ENCODE peak calls at places on chromosomes 13 and 19, in six cellular contexts. X, W, G, L, I and N are unnamed samples.

GRCh38 chr13:50810998-50811397 is 32.5 kb downstream of the DLEU7 start:
- DNase-seq in X (no peak), W (no peak), G (no peak), L (peak; percentile 85), I (no peak), N (peak; percentile 19)

GRCh38 chr19:16233081-16233776 is 35.5 kb downstream of the AP1M1 start:
- DNase-seq in X (no peak), W (no peak), G (no peak), L (no peak), I (no peak), N (peak; percentile 27)

GRCh38 chr19:51742736-51743288 is 8.9 kb downstream of the FPR1 start:
- DNase-seq in X (peak; percentile 92), W (no peak), G (no peak), L (no peak), I (no peak), N (no peak)

GRCh38 chr19:2039082-2039958 is 11.7 kb downstream of the MKNK2 start:
- DNase-seq in X (no peak), W (no peak), G (no peak), L (no peak), I (no peak), N (no peak)

GRCh38 chr13:42729857-42730402 is 51.5 kb upstream of the FAM216B start:
- DNase-seq in X (no peak), W (no peak), G (no peak), L (no peak), I (no peak), N (no peak)

GRCh38 chr13:21846605-21847004 is 175.7 kb downstream of the FGF9 start:
- DNase-seq in X (no peak), W (no peak), G (no peak), L (no peak), I (no peak), N (no peak)

GRCh38 chr19:13212759-13213330 is 62.6 kb downstream of the IER2 start:
- DNase-seq in X (peak; percentile 41), W (peak; percentile 75), G (peak; percentile 52), L (peak; percentile 84), I (peak; percentile 76), N (peak; percentile 75)

GRCh38 chr13:33629610-33630009 is 188.3 kb upstream of the RFC3 start:
- DNase-seq in X (no peak), W (no peak), G (no peak), L (no peak), I (no peak), N (no peak)

GRCh38 chr19:2740314-2740656 is 468 bp upstream of the SLC39A3 start:
- DNase-seq in X (no peak), W (no peak), G (no peak), L (no peak), I (no peak), N (no peak)

GRCh38 chr13:44259045-44260042 is 114.3 kb upstream of the SERP2 start:
- DNase-seq in X (peak; percentile 11), W (no peak), G (peak; percentile 40), L (peak; percentile 67), I (peak; percentile 32), N (peak; percentile 64)

GRCh38 chr19:5141926-5142724 is 173.2 kb downstream of the KDM4B start:
- DNase-seq in X (no peak), W (no peak), G (no peak), L (no peak), I (no peak), N (no peak)

GRCh38 chr19:16035601-16036297 is 40.5 kb upstream of the TPM4 start:
- DNase-seq in X (no peak), W (peak; percentile 57), G (no peak), L (no peak), I (no peak), N (peak; percentile 32)

GRCh38 chr19:42568006-42568405 is 26.7 kb downstream of the CEACAM8 start:
- DNase-seq in X (no peak), W (no peak), G (no peak), L (no peak), I (no peak), N (no peak)

GRCh38 chr19:6286676-6287075 is 6.9 kb upstream of the MLLT1 start:
- DNase-seq in X (no peak), W (no peak), G (no peak), L (peak; percentile 27), I (peak; percentile 13), N (no peak)

GRCh38 chr19:28905996-28906395 is 307.0 kb downstream of the UQCRFS1 start:
- DNase-seq in X (peak; percentile 52), W (no peak), G (no peak), L (no peak), I (no peak), N (no peak)

GRCh38 chr19:45973564-45974338 is at the start of gene NOVA2:
- DNase-seq in X (peak; percentile 26), W (no peak), G (peak; percentile 85), L (peak; percentile 57), I (peak; percentile 88), N (peak; percentile 81)

GRCh38 chr13:18628428-18628827 is 553.2 kb downstream of the TUBA3C start:
- DNase-seq in X (no peak), W (no peak), G (peak; percentile 67), L (no peak), I (no peak), N (no peak)

GRCh38 chr13:99505814-99506269 is 4.6 kb downstream of the TM9SF2 start:
- DNase-seq in X (peak; percentile 20), W (no peak), G (no peak), L (no peak), I (peak; percentile 3), N (no peak)

GRCh38 chr13:33351324-33351723 is 65.8 kb upstream of the STARD13 start:
- DNase-seq in X (peak; percentile 57), W (no peak), G (no peak), L (no peak), I (peak; percentile 25), N (no peak)

GRCh38 chr13:67052550-67053237 is 177.4 kb downstream of the PCDH9 start:
- DNase-seq in X (no peak), W (no peak), G (no peak), L (no peak), I (no peak), N (no peak)

GRCh38 chr13:50584856-50585580 is 258.5 kb downstream of the DLEU7 start:
- DNase-seq in X (no peak), W (no peak), G (no peak), L (no peak), I (no peak), N (no peak)

GRCh38 chr13:35649162-35649561 is 172.7 kb upstream of the MAB21L1 start:
- DNase-seq in X (peak; percentile 57), W (no peak), G (no peak), L (no peak), I (no peak), N (no peak)

GRCh38 chr13:26485786-26486185 is 71.7 kb upstream of the WASF3 start:
- DNase-seq in X (peak; percentile 29), W (peak; percentile 73), G (peak; percentile 41), L (no peak), I (no peak), N (no peak)

GRCh38 chr19:3406571-3407111 is 40.3 kb downstream of the NFIC start:
- DNase-seq in X (no peak), W (no peak), G (no peak), L (no peak), I (no peak), N (no peak)

GRCh38 chr19:28887920-28888618 is 324.9 kb downstream of the UQCRFS1 start:
- DNase-seq in X (no peak), W (no peak), G (peak; percentile 24), L (no peak), I (no peak), N (no peak)

GRCh38 chr13:52405767-52406494 is at the start of gene THSD1:
- DNase-seq in X (peak; percentile 56), W (peak; percentile 77), G (no peak), L (no peak), I (peak; percentile 54), N (peak; percentile 56)

GRCh38 chr19:19746286-19747213 is 13.6 kb upstream of the ZNF14 start:
- DNase-seq in X (no peak), W (no peak), G (peak; percentile 12), L (no peak), I (no peak), N (peak; percentile 37)

GRCh38 chr19:29404951-29405727 is 120.7 kb upstream of the VSTM2B start:
- DNase-seq in X (no peak), W (no peak), G (peak; percentile 68), L (no peak), I (no peak), N (no peak)

GRCh38 chr13:110128546-110128945 is 178.4 kb downstream of the COL4A1 start:
- DNase-seq in X (no peak), W (no peak), G (no peak), L (no peak), I (no peak), N (no peak)

DNA sequence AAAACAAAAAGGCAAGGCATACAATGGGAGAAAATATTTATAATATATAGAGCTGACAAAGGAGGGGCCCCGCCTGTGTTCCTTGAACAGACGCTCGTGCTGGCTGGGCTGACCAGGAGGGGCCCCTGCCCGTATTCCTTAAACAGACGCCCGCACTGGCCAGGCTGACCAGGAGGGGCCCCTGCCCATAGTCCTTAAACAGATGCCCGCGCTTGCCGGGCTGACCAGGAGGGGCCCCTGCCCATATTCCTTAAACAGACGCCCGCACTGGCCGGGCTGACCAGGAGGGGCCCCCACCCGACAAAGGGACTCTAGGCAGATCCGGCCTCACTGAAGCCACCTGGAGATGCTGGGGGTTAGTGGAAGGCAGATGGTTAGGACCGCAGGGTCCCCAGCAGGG is 9.3 kb downstream of the ADPRHL1 start:
- DNase-seq in X (no peak), W (no peak), G (no peak), L (no peak), I (no peak), N (no peak)
- TF ChIP-seq CTCF in X (no peak), W (no peak), G (no peak), L (no peak), I (no peak), N (no peak)

DNA sequence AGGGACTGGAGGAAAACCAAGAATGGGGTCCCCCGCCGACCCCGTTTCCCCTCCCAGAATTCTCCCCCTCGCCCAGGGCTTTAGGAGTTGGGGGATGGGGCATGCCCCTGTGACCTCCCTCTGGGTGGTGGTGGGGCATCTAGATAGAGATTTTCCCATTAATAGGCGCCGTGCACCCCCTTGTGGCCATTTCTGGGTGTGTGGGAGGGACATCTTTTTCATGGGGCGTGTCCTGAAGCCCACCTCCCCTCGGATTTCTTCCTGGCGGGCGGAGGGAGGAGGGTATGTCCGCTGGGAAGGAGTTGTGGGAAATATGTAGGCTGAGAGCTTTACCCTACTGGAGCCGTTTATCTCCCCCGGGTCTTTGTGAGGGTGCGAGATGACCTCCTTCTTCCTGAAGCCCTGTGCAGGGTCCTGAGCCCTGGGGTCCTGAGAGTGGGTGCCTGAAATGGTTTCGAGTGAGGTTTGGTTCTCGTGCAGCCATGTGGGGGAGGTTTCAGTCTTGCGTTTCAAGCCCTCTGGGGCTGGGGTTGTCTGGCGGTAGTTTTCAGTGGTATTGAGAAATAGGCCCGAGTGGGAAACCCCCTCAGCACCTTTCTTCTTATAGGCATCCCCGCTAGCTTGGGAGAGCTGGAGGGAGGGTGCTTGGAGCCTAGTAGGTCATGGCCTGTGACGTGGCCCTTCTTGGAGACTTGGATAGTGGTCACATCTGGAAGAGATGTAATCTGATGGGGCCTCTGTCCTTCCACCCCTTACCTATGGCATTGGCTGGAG is 1.0 kb downstream of the PRMT1 start:
- DNase-seq in X (peak; percentile 49), W (peak; percentile 90), G (peak; percentile 72), L (peak; percentile 85), I (peak; percentile 82), N (peak; percentile 78)
- TF ChIP-seq CTCF in X (peak; percentile 58), W (peak; percentile 51), G (peak; percentile 59), L (peak; percentile 86), I (peak; percentile 61), N (peak; percentile 74)

GRCh38 chr13:64997438-64997837 is 2232.7 kb downstream of the PCDH9 start:
- DNase-seq in X (no peak), W (no peak), G (no peak), L (no peak), I (no peak), N (no peak)
- TF ChIP-seq CTCF in X (no peak), W (no peak), G (no peak), L (no peak), I (no peak), N (no peak)

GRCh38 chr19:31535691-31536460 is 186.6 kb upstream of the TSHZ3 start:
- DNase-seq in X (no peak), W (no peak), G (no peak), L (no peak), I (no peak), N (no peak)
- TF ChIP-seq CTCF in X (no peak), W (no peak), G (no peak), L (no peak), I (no peak), N (no peak)